ENCODE peak calls at places on chromosomes 6 and 20, in six cellular contexts. One of them, this sample, is unnamed.

GRCh38 chr20:10550204-10551118 is 115.4 kb downstream of the SLX4IP start:
- DNase-seq in K562: no peak
- DNase-seq in GM12878: no peak
- DNase-seq in HepG2: no peak
- DNase-seq in HCT116: no peak
- DNase-seq in NT2/D1: no peak
- DNase-seq in this sample: no peak

GRCh38 chr20:3828798-3829197 is 8.5 kb downstream of the AP5S1 start:
- DNase-seq in HCT116: no peak
- DNase-seq in GM12878: no peak
- DNase-seq in K562: no peak
- DNase-seq in HepG2: no peak
- DNase-seq in NT2/D1: no peak
- DNase-seq in this sample: no peak

GRCh38 chr20:6689339-6689973 is 78.0 kb upstream of the BMP2 start:
- DNase-seq in HepG2: no peak
- DNase-seq in HCT116: no peak
- DNase-seq in GM12878: no peak
- DNase-seq in K562: no peak
- DNase-seq in NT2/D1: no peak
- DNase-seq in this sample: no peak

GRCh38 chr6:63351995-63352586 is 32.3 kb upstream of the LGSN start:
- DNase-seq in GM12878: peak; percentile 34
- DNase-seq in HCT116: peak; percentile 33
- DNase-seq in NT2/D1: no peak
- DNase-seq in HepG2: peak; percentile 78
- DNase-seq in K562: peak; percentile 1
- DNase-seq in this sample: no peak

GRCh38 chr20:39117486-39117885 is 155.3 kb downstream of the DHX35 start:
- DNase-seq in HCT116: peak; percentile 88
- DNase-seq in HepG2: peak; percentile 73
- DNase-seq in NT2/D1: no peak
- DNase-seq in K562: no peak
- DNase-seq in GM12878: no peak
- DNase-seq in this sample: no peak

GRCh38 chr6:161215193-161215592 is 58.7 kb downstream of the AGPAT4 start:
- DNase-seq in HepG2: peak; percentile 13
- DNase-seq in GM12878: no peak
- DNase-seq in NT2/D1: no peak
- DNase-seq in K562: peak; percentile 65
- DNase-seq in HCT116: no peak
- DNase-seq in this sample: no peak

GRCh38 chr6:13524801-13525508 is 37.6 kb upstream of the GFOD1 start:
- DNase-seq in NT2/D1: no peak
- DNase-seq in HepG2: no peak
- DNase-seq in K562: no peak
- DNase-seq in HCT116: no peak
- DNase-seq in GM12878: no peak
- DNase-seq in this sample: no peak

GRCh38 chr20:53608456-53609413 is 15.1 kb upstream of the ZNF217 start:
- DNase-seq in NT2/D1: no peak
- DNase-seq in HepG2: no peak
- DNase-seq in K562: peak; percentile 94
- DNase-seq in GM12878: no peak
- DNase-seq in HCT116: no peak
- DNase-seq in this sample: no peak

GRCh38 chr6:112680076-112680475 is 332.9 kb downstream of the RFPL4B start:
- DNase-seq in K562: no peak
- DNase-seq in NT2/D1: no peak
- DNase-seq in GM12878: no peak
- DNase-seq in HepG2: no peak
- DNase-seq in HCT116: no peak
- DNase-seq in this sample: no peak

GRCh38 chr20:54600634-54601033 is 125.2 kb downstream of the DOK5 start:
- DNase-seq in K562: no peak
- DNase-seq in NT2/D1: no peak
- DNase-seq in HCT116: no peak
- DNase-seq in HepG2: no peak
- DNase-seq in GM12878: no peak
- DNase-seq in this sample: no peak

GRCh38 chr20:35546127-35546526 is 4.2 kb downstream of the ERGIC3 start:
- DNase-seq in GM12878: no peak
- DNase-seq in K562: no peak
- DNase-seq in NT2/D1: no peak
- DNase-seq in HepG2: no peak
- DNase-seq in HCT116: no peak
- DNase-seq in this sample: no peak

GRCh38 chr6:161443868-161444267 is 170.0 kb upstream of the AGPAT4 start:
- DNase-seq in K562: peak; percentile 42
- DNase-seq in NT2/D1: peak; percentile 68
- DNase-seq in HepG2: no peak
- DNase-seq in GM12878: no peak
- DNase-seq in HCT116: no peak
- DNase-seq in this sample: peak; percentile 62

GRCh38 chr6:2182251-2182650 is 63.2 kb downstream of the GMDS start:
- DNase-seq in GM12878: no peak
- DNase-seq in HCT116: no peak
- DNase-seq in K562: no peak
- DNase-seq in HepG2: no peak
- DNase-seq in NT2/D1: no peak
- DNase-seq in this sample: no peak

GRCh38 chr20:63092660-63093215 is 86.0 kb upstream of the BHLHE23 start:
- DNase-seq in NT2/D1: no peak
- DNase-seq in HepG2: no peak
- DNase-seq in GM12878: no peak
- DNase-seq in K562: no peak
- DNase-seq in HCT116: no peak
- DNase-seq in this sample: no peak

GRCh38 chr20:63675681-63676368 is 17.7 kb downstream of the RTEL1 start:
- DNase-seq in NT2/D1: no peak
- DNase-seq in HepG2: no peak
- DNase-seq in HCT116: no peak
- DNase-seq in K562: no peak
- DNase-seq in GM12878: no peak
- DNase-seq in this sample: no peak

GRCh38 chr6:34982424-34982852 is 93.4 kb downstream of the ANKS1A start:
- DNase-seq in HepG2: peak; percentile 30
- DNase-seq in HCT116: no peak
- DNase-seq in GM12878: no peak
- DNase-seq in K562: peak; percentile 66
- DNase-seq in NT2/D1: no peak
- DNase-seq in this sample: no peak

GRCh38 chr20:49030954-49031619 is 15.0 kb upstream of the CSE1L start:
- DNase-seq in NT2/D1: no peak
- DNase-seq in K562: no peak
- DNase-seq in GM12878: no peak
- DNase-seq in HCT116: no peak
- DNase-seq in HepG2: no peak
- DNase-seq in this sample: no peak

GRCh38 chr20:37598101-37598530 is 70.4 kb upstream of the BLCAP start:
- DNase-seq in HepG2: no peak
- DNase-seq in K562: no peak
- DNase-seq in GM12878: no peak
- DNase-seq in NT2/D1: peak; percentile 39
- DNase-seq in HCT116: no peak
- DNase-seq in this sample: peak; percentile 7

GRCh38 chr20:49914310-49915117 is 815 bp downstream of the SPATA2 start:
- DNase-seq in K562: peak; percentile 39
- DNase-seq in HCT116: no peak
- DNase-seq in NT2/D1: no peak
- DNase-seq in GM12878: no peak
- DNase-seq in HepG2: no peak
- DNase-seq in this sample: no peak

GRCh38 chr6:170553686-170554085 is 483 bp upstream of the TBP start:
- DNase-seq in NT2/D1: no peak
- DNase-seq in HCT116: no peak
- DNase-seq in K562: no peak
- DNase-seq in GM12878: no peak
- DNase-seq in HepG2: no peak
- DNase-seq in this sample: no peak

GRCh38 chr20:45044084-45044573 is 56.8 kb downstream of the KCNS1 start:
- DNase-seq in GM12878: no peak
- DNase-seq in K562: peak; percentile 73
- DNase-seq in HepG2: peak; percentile 82
- DNase-seq in HCT116: peak; percentile 57
- DNase-seq in NT2/D1: peak; percentile 27
- DNase-seq in this sample: peak; percentile 13

GRCh38 chr20:57655812-57656161 is 35.6 kb upstream of the ZBP1 start:
- DNase-seq in K562: no peak
- DNase-seq in GM12878: no peak
- DNase-seq in HCT116: no peak
- DNase-seq in NT2/D1: no peak
- DNase-seq in HepG2: no peak
- DNase-seq in this sample: peak; percentile 43

GRCh38 chr6:167856999-167857660 is 30.4 kb downstream of the AFDN start:
- DNase-seq in NT2/D1: no peak
- DNase-seq in HCT116: no peak
- DNase-seq in HepG2: peak; percentile 22
- DNase-seq in K562: peak; percentile 90
- DNase-seq in GM12878: peak; percentile 28
- DNase-seq in this sample: no peak

GRCh38 chr6:13278184-13278583 is 50.2 kb downstream of the TBC1D7 start:
- DNase-seq in HCT116: no peak
- DNase-seq in NT2/D1: no peak
- DNase-seq in GM12878: no peak
- DNase-seq in K562: peak; percentile 13
- DNase-seq in HepG2: no peak
- DNase-seq in this sample: peak; percentile 71

GRCh38 chr20:48783533-48784272 is 44.1 kb downstream of the PREX1 start:
- DNase-seq in HCT116: no peak
- DNase-seq in NT2/D1: no peak
- DNase-seq in GM12878: no peak
- DNase-seq in K562: no peak
- DNase-seq in HepG2: no peak
- DNase-seq in this sample: no peak

GRCh38 chr20:35306931-35307517 is 14.8 kb upstream of the FAM83C start:
- DNase-seq in NT2/D1: peak; percentile 50
- DNase-seq in GM12878: no peak
- DNase-seq in HCT116: peak; percentile 60
- DNase-seq in K562: peak; percentile 74
- DNase-seq in HepG2: peak; percentile 80
- DNase-seq in this sample: no peak

GRCh38 chr20:32201977-32202363 is 5.6 kb downstream of the PLAGL2 start:
- DNase-seq in K562: no peak
- DNase-seq in HCT116: no peak
- DNase-seq in GM12878: no peak
- DNase-seq in HepG2: no peak
- DNase-seq in NT2/D1: no peak
- DNase-seq in this sample: no peak

GRCh38 chr20:61516398-61517208 is 264.5 kb downstream of the CDH4 start:
- DNase-seq in HepG2: no peak
- DNase-seq in GM12878: no peak
- DNase-seq in NT2/D1: no peak
- DNase-seq in HCT116: no peak
- DNase-seq in K562: no peak
- DNase-seq in this sample: no peak

GRCh38 chr6:90364846-90365401 is 68.3 kb upstream of the BACH2 start:
- DNase-seq in GM12878: no peak
- DNase-seq in K562: no peak
- DNase-seq in HCT116: no peak
- DNase-seq in NT2/D1: no peak
- DNase-seq in HepG2: no peak
- DNase-seq in this sample: no peak

GRCh38 chr6:21151178-21151956 is 442.2 kb upstream of the SOX4 start:
- DNase-seq in HCT116: no peak
- DNase-seq in NT2/D1: no peak
- DNase-seq in HepG2: peak; percentile 27
- DNase-seq in K562: no peak
- DNase-seq in GM12878: no peak
- DNase-seq in this sample: no peak
- TF ChIP-seq ZNF274 in HCT116: no peak
- TF ChIP-seq ZNF274 in NT2/D1: no peak
- TF ChIP-seq ZNF274 in HepG2: no peak
- TF ChIP-seq ZNF274 in K562: no peak
- TF ChIP-seq ZNF274 in GM12878: no peak
- TF ChIP-seq ZNF274 in this sample: no peak

GRCh38 chr6:4316867-4317400 is 181.6 kb upstream of the ECI2 start:
- DNase-seq in HCT116: no peak
- DNase-seq in K562: peak; percentile 12
- DNase-seq in HepG2: no peak
- DNase-seq in NT2/D1: no peak
- DNase-seq in GM12878: no peak
- DNase-seq in this sample: no peak
- TF ChIP-seq ZNF274 in HCT116: no peak
- TF ChIP-seq ZNF274 in K562: no peak
- TF ChIP-seq ZNF274 in HepG2: no peak
- TF ChIP-seq ZNF274 in NT2/D1: no peak
- TF ChIP-seq ZNF274 in GM12878: no peak
- TF ChIP-seq ZNF274 in this sample: no peak

DNA sequence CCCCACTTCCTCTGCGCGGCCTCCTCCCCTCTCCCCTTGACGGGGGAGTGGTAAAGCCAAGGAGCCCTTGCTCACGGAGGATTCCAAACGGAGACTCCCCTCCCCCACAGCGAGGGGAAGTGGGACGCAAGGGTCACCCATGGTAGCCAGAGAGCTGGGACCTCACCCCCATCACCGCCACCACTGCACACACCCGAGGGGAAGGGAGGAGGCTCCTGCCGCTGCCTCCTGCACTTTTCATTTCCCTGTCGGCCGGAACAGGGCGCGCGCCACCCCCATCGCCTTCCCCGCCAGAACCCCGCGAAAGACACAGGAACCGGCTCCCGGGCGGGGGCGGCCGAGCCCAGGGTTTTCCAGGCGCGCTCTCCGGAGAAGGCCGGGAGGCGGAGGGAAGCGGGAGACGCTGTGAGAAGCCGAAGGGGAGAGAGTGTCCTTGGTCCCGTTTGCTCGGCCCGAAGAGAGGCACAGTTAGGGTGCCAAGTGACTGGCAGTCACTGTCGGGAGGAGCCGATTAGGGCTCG is 789 bp downstream of the CCND3 start:
- DNase-seq in GM12878: no peak
- DNase-seq in NT2/D1: no peak
- DNase-seq in HepG2: no peak
- DNase-seq in K562: peak; percentile 85
- DNase-seq in HCT116: no peak
- DNase-seq in this sample: peak; percentile 74
- TF ChIP-seq ZNF274 in GM12878: no peak
- TF ChIP-seq ZNF274 in NT2/D1: no peak
- TF ChIP-seq ZNF274 in HepG2: no peak
- TF ChIP-seq ZNF274 in K562: no peak
- TF ChIP-seq ZNF274 in HCT116: no peak
- TF ChIP-seq ZNF274 in this sample: no peak

DNA sequence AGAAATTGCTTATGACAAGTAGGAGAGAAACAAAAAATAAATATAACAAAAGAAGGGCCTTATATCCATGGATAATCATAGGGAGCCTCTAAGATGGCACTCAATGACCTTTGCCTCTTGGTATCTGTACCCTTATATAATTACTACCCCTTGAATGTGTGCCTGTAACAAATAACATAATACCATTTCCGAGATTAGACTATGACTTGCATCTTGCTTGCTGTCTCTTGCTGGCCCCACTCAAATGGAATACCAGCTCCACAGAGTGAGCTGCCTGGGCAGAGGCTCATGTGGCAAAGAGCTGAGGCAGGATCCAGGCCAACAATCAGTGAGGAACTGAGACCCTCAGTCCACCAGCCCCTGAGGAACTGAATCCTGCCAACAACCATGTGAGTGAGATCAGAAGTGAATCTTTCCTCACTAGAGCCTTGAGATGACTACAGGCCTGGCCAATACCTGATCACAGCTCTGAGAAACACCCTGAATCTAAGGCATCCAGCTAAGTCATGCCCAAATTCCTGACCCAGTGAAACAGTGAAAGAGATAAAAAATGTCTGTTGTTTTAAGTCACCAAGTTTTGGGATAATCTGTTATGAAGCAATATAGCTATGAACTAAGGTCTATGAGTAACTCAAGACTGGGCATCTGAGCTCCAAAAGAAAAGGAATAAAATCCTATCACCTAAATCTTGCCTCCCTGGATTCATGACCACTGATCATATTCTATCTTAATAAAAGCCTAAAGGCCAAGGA is 5.5 kb downstream of the KATNA1 start:
- DNase-seq in GM12878: no peak
- DNase-seq in HCT116: no peak
- DNase-seq in K562: no peak
- DNase-seq in HepG2: no peak
- DNase-seq in NT2/D1: no peak
- DNase-seq in this sample: no peak
- TF ChIP-seq ZNF274 in GM12878: no peak
- TF ChIP-seq ZNF274 in HCT116: no peak
- TF ChIP-seq ZNF274 in K562: no peak
- TF ChIP-seq ZNF274 in HepG2: no peak
- TF ChIP-seq ZNF274 in NT2/D1: no peak
- TF ChIP-seq ZNF274 in this sample: no peak